ENCODE peak calls at places on chromosomes 4 and X, in ten cellular contexts. One of them, this sample, is unnamed.

GRCh38 chrX:85379174-85379907 is at the start of gene POF1B:
- DNase-seq in upper lobe of left lung: peak
- DNase-seq in astrocyte of the spinal cord: no peak
- DNase-seq in dorsolateral prefrontal cortex: no peak
- DNase-seq in MM.1S: no peak
- DNase-seq in left ventricle myocardium inferior: no peak
- DNase-seq in heart left ventricle: peak
- DNase-seq in GM10248: no peak
- DNase-seq in RWPE1: peak
- DNase-seq in AG10803: no peak
- DNase-seq in this sample: no peak

GRCh38 chr4:182560358-182560757 is 317.2 kb downstream of the TENM3 start:
- DNase-seq in upper lobe of left lung: no peak
- DNase-seq in astrocyte of the spinal cord: peak
- DNase-seq in dorsolateral prefrontal cortex: no peak
- DNase-seq in MM.1S: no peak
- DNase-seq in left ventricle myocardium inferior: no peak
- DNase-seq in heart left ventricle: no peak
- DNase-seq in GM10248: no peak
- DNase-seq in RWPE1: no peak
- DNase-seq in AG10803: peak
- DNase-seq in this sample: no peak

GRCh38 chr4:18894928-18895327 is 873.4 kb upstream of the LCORL start:
- DNase-seq in upper lobe of left lung: no peak
- DNase-seq in astrocyte of the spinal cord: no peak
- DNase-seq in dorsolateral prefrontal cortex: no peak
- DNase-seq in MM.1S: no peak
- DNase-seq in left ventricle myocardium inferior: no peak
- DNase-seq in heart left ventricle: no peak
- DNase-seq in GM10248: no peak
- DNase-seq in RWPE1: no peak
- DNase-seq in AG10803: no peak
- DNase-seq in this sample: no peak

GRCh38 chrX:134566506-134566905 is 91.8 kb downstream of the PLAC1 start:
- DNase-seq in upper lobe of left lung: no peak
- DNase-seq in astrocyte of the spinal cord: no peak
- DNase-seq in dorsolateral prefrontal cortex: no peak
- DNase-seq in MM.1S: no peak
- DNase-seq in left ventricle myocardium inferior: no peak
- DNase-seq in heart left ventricle: no peak
- DNase-seq in GM10248: no peak
- DNase-seq in RWPE1: no peak
- DNase-seq in AG10803: no peak
- DNase-seq in this sample: no peak

GRCh38 chr4:177105526-177105925 is 204.1 kb upstream of the NEIL3 start:
- DNase-seq in upper lobe of left lung: no peak
- DNase-seq in astrocyte of the spinal cord: no peak
- DNase-seq in dorsolateral prefrontal cortex: no peak
- DNase-seq in MM.1S: no peak
- DNase-seq in left ventricle myocardium inferior: no peak
- DNase-seq in heart left ventricle: no peak
- DNase-seq in GM10248: no peak
- DNase-seq in RWPE1: no peak
- DNase-seq in AG10803: peak
- DNase-seq in this sample: no peak

GRCh38 chr4:139738846-139739613 is 73.4 kb downstream of the MGST2 start:
- DNase-seq in upper lobe of left lung: no peak
- DNase-seq in astrocyte of the spinal cord: no peak
- DNase-seq in dorsolateral prefrontal cortex: no peak
- DNase-seq in MM.1S: no peak
- DNase-seq in left ventricle myocardium inferior: no peak
- DNase-seq in heart left ventricle: no peak
- DNase-seq in GM10248: no peak
- DNase-seq in RWPE1: no peak
- DNase-seq in AG10803: peak
- DNase-seq in this sample: no peak

GRCh38 chrX:146224442-146224841 is 406.8 kb downstream of the SLITRK2 start:
- DNase-seq in upper lobe of left lung: no peak
- DNase-seq in astrocyte of the spinal cord: no peak
- DNase-seq in dorsolateral prefrontal cortex: no peak
- DNase-seq in MM.1S: peak
- DNase-seq in left ventricle myocardium inferior: no peak
- DNase-seq in heart left ventricle: no peak
- DNase-seq in GM10248: no peak
- DNase-seq in RWPE1: no peak
- DNase-seq in AG10803: no peak
- DNase-seq in this sample: no peak

GRCh38 chrX:51148848-51149247 is 183.8 kb upstream of the NUDT10 start:
- DNase-seq in upper lobe of left lung: no peak
- DNase-seq in astrocyte of the spinal cord: no peak
- DNase-seq in dorsolateral prefrontal cortex: no peak
- DNase-seq in MM.1S: no peak
- DNase-seq in left ventricle myocardium inferior: no peak
- DNase-seq in heart left ventricle: no peak
- DNase-seq in GM10248: no peak
- DNase-seq in RWPE1: no peak
- DNase-seq in AG10803: no peak
- DNase-seq in this sample: no peak

GRCh38 chrX:154486052-154486395 is 391 bp downstream of the UBL4A start:
- DNase-seq in upper lobe of left lung: no peak
- DNase-seq in astrocyte of the spinal cord: no peak
- DNase-seq in dorsolateral prefrontal cortex: no peak
- DNase-seq in MM.1S: peak
- DNase-seq in left ventricle myocardium inferior: peak
- DNase-seq in heart left ventricle: peak
- DNase-seq in GM10248: no peak
- DNase-seq in RWPE1: no peak
- DNase-seq in AG10803: no peak
- DNase-seq in this sample: peak

GRCh38 chrX:48974574-48974973 is 2.9 kb upstream of the KCND1 start:
- DNase-seq in upper lobe of left lung: no peak
- DNase-seq in astrocyte of the spinal cord: no peak
- DNase-seq in dorsolateral prefrontal cortex: no peak
- DNase-seq in MM.1S: no peak
- DNase-seq in left ventricle myocardium inferior: no peak
- DNase-seq in heart left ventricle: no peak
- DNase-seq in GM10248: no peak
- DNase-seq in RWPE1: no peak
- DNase-seq in AG10803: no peak
- DNase-seq in this sample: no peak

GRCh38 chr4:76127754-76128153 is 20.4 kb downstream of the NUP54 start:
- DNase-seq in upper lobe of left lung: no peak
- DNase-seq in astrocyte of the spinal cord: no peak
- DNase-seq in dorsolateral prefrontal cortex: no peak
- DNase-seq in MM.1S: no peak
- DNase-seq in left ventricle myocardium inferior: no peak
- DNase-seq in heart left ventricle: no peak
- DNase-seq in GM10248: no peak
- DNase-seq in RWPE1: no peak
- DNase-seq in AG10803: no peak
- DNase-seq in this sample: no peak

DNA sequence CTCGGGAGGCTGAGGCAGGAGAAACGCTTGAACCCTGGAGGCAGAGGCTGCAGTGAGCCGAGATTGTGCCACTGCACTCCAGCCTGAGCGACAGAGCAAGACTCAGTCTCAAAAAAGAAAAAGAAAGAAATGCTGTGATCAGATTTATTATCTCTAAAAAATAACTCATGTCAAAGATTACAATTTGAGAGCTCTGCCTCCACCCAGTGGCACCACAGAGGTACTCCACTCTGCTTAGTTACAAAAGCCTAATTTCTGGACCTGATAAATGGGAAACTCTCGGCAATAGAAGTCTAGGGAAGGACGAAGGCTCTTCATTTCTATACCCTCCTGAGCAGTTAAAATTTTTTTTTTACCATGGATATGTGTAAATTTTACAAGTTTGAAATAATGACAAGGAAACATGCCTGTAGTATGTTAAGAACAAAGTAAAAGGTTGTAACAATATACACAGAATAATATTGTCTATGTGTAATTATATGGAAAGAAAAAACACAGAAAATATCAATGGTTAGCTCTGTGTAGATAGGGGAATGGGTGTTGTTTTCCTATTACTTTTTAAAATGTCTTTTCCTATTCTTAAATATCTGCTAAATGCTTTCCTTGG is 149.8 kb downstream of the STIM2 start:
- DNase-seq in upper lobe of left lung: peak
- DNase-seq in astrocyte of the spinal cord: peak
- DNase-seq in dorsolateral prefrontal cortex: peak
- DNase-seq in MM.1S: peak
- DNase-seq in left ventricle myocardium inferior: peak
- DNase-seq in heart left ventricle: peak
- DNase-seq in GM10248: peak
- DNase-seq in RWPE1: peak
- DNase-seq in AG10803: peak
- DNase-seq in this sample: peak
- TF ChIP-seq CTCF in upper lobe of left lung: peak
- TF ChIP-seq CTCF in astrocyte of the spinal cord: peak
- TF ChIP-seq CTCF in dorsolateral prefrontal cortex: peak
- TF ChIP-seq CTCF in MM.1S: peak
- TF ChIP-seq CTCF in left ventricle myocardium inferior: peak
- TF ChIP-seq CTCF in heart left ventricle: peak
- TF ChIP-seq CTCF in GM10248: peak
- TF ChIP-seq CTCF in RWPE1: peak
- TF ChIP-seq CTCF in AG10803: peak
- TF ChIP-seq CTCF in this sample: peak

DNA sequence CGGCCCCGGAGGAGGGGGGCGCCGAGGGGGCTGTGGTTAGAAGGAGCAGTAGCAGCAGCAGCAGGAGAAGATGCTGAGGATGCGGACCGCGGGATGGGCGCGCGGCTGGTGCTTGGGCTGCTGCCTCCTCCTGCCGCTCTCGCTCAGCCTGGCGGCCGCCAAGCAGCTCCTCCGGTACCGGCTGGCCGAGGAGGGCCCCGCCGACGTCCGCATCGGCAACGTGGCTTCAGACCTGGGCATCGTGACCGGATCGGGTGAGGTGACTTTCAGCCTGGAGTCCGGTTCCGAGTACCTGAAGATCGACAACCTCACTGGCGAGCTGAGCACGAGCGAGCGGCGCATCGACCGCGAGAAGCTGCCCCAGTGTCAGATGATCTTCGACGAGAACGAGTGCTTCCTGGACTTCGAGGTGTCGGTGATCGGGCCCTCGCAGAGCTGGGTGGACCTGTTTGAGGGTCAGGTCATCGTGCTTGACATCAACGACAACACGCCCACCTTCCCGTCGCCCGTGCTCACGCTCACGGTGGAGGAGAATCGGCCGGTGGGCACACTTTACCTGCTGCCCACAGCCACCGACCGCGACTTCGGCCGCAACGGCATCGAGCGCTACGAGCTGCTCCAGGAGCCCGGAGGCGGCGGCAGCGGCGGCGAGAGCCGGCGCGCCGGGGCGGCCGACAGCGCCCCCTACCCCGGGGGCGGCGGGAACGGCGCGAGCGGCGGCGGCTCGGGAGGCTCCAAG is 1.4 kb downstream of the PCDH7 start:
- DNase-seq in upper lobe of left lung: no peak
- DNase-seq in astrocyte of the spinal cord: peak
- DNase-seq in dorsolateral prefrontal cortex: peak
- DNase-seq in MM.1S: no peak
- DNase-seq in left ventricle myocardium inferior: peak
- DNase-seq in heart left ventricle: peak
- DNase-seq in GM10248: peak
- DNase-seq in RWPE1: peak
- DNase-seq in AG10803: no peak
- DNase-seq in this sample: no peak
- TF ChIP-seq CTCF in upper lobe of left lung: peak
- TF ChIP-seq CTCF in astrocyte of the spinal cord: no peak
- TF ChIP-seq CTCF in dorsolateral prefrontal cortex: no peak
- TF ChIP-seq CTCF in MM.1S: no peak
- TF ChIP-seq CTCF in left ventricle myocardium inferior: peak
- TF ChIP-seq CTCF in heart left ventricle: peak
- TF ChIP-seq CTCF in GM10248: no peak
- TF ChIP-seq CTCF in RWPE1: peak
- TF ChIP-seq CTCF in AG10803: no peak
- TF ChIP-seq CTCF in this sample: no peak

GRCh38 chrX:106177106-106177981 is 9.2 kb downstream of the PWWP3B start:
- DNase-seq in upper lobe of left lung: no peak
- DNase-seq in astrocyte of the spinal cord: peak
- DNase-seq in dorsolateral prefrontal cortex: peak
- DNase-seq in MM.1S: no peak
- DNase-seq in left ventricle myocardium inferior: peak
- DNase-seq in heart left ventricle: peak
- DNase-seq in GM10248: no peak
- DNase-seq in RWPE1: no peak
- DNase-seq in AG10803: no peak
- DNase-seq in this sample: no peak

GRCh38 chrX:106177982-106178321 is 9.8 kb downstream of the PWWP3B start:
- DNase-seq in upper lobe of left lung: no peak
- DNase-seq in astrocyte of the spinal cord: peak
- DNase-seq in dorsolateral prefrontal cortex: no peak
- DNase-seq in MM.1S: no peak
- DNase-seq in left ventricle myocardium inferior: no peak
- DNase-seq in heart left ventricle: no peak
- DNase-seq in GM10248: no peak
- DNase-seq in RWPE1: no peak
- DNase-seq in AG10803: no peak
- DNase-seq in this sample: no peak

GRCh38 chrX:106178826-106179225 is 10.7 kb downstream of the PWWP3B start:
- DNase-seq in upper lobe of left lung: no peak
- DNase-seq in astrocyte of the spinal cord: peak
- DNase-seq in dorsolateral prefrontal cortex: no peak
- DNase-seq in MM.1S: no peak
- DNase-seq in left ventricle myocardium inferior: no peak
- DNase-seq in heart left ventricle: no peak
- DNase-seq in GM10248: no peak
- DNase-seq in RWPE1: no peak
- DNase-seq in AG10803: no peak
- DNase-seq in this sample: no peak
- TF ChIP-seq CTCF in upper lobe of left lung: no peak
- TF ChIP-seq CTCF in astrocyte of the spinal cord: peak
- TF ChIP-seq CTCF in dorsolateral prefrontal cortex: no peak
- TF ChIP-seq CTCF in MM.1S: no peak
- TF ChIP-seq CTCF in left ventricle myocardium inferior: no peak
- TF ChIP-seq CTCF in heart left ventricle: no peak
- TF ChIP-seq CTCF in GM10248: no peak
- TF ChIP-seq CTCF in RWPE1: no peak
- TF ChIP-seq CTCF in AG10803: no peak
- TF ChIP-seq CTCF in this sample: no peak

DNA sequence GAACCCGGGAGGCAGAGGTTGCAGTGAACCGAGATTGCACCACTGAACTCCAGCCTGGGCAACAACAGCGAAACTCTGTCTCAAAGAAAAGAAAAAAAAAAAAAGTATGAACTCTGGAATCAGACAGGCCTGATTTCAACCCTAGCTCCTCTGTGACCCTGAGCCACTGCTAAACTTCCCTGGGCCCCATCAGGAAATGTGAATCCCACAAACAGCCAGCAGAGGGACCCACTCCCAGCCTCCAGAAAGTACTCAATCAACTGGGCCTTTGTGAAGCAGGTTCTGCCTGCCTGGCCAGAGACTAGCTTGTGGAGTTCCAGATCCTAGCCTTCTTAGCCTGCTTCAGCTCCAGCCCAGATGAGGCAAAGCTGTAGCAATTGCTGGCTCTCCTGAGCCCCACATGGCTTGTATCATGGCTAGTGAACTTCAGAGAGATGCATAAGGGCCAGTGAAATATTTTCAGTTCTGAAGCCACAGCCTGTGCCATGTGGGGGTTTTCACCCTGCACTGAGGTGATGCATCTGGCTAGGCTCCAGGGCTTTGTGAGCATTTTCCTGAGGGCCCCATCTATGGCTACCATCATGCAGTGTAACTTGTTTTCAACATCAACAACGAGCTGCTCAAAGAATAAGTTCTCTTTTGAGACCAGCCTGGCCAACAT is 7.2 kb upstream of the IDS start:
- DNase-seq in upper lobe of left lung: peak
- DNase-seq in astrocyte of the spinal cord: peak
- DNase-seq in dorsolateral prefrontal cortex: peak
- DNase-seq in MM.1S: peak
- DNase-seq in left ventricle myocardium inferior: peak
- DNase-seq in heart left ventricle: no peak
- DNase-seq in GM10248: peak
- DNase-seq in RWPE1: no peak
- DNase-seq in AG10803: peak
- DNase-seq in this sample: no peak
- TF ChIP-seq CTCF in upper lobe of left lung: peak
- TF ChIP-seq CTCF in astrocyte of the spinal cord: peak
- TF ChIP-seq CTCF in dorsolateral prefrontal cortex: peak
- TF ChIP-seq CTCF in MM.1S: peak
- TF ChIP-seq CTCF in left ventricle myocardium inferior: peak
- TF ChIP-seq CTCF in heart left ventricle: peak
- TF ChIP-seq CTCF in GM10248: peak
- TF ChIP-seq CTCF in RWPE1: no peak
- TF ChIP-seq CTCF in AG10803: peak
- TF ChIP-seq CTCF in this sample: peak